ENCODE peak calls at places on chromosomes 13 and 19, in four cellular contexts. One of them, this sample, is unnamed.

GRCh38 chr13:26485288-26485687 is 72.2 kb upstream of the WASF3 start:
- DNase-seq in mesothelial cell of epicardium: no peak
- DNase-seq in suprapubic skin: no peak
- DNase-seq in spleen: no peak
- DNase-seq in this sample: no peak

GRCh38 chr19:47663911-47664771 is 49.1 kb upstream of the EHD2 start:
- DNase-seq in mesothelial cell of epicardium: no peak
- DNase-seq in suprapubic skin: peak; percentile 87
- DNase-seq in spleen: no peak
- DNase-seq in this sample: no peak

GRCh38 chr13:27171244-27171829 is at the start of gene USP12:
- DNase-seq in mesothelial cell of epicardium: peak; percentile 59
- DNase-seq in suprapubic skin: peak; percentile 77
- DNase-seq in spleen: no peak
- DNase-seq in this sample: peak; percentile 59

GRCh38 chr19:29381353-29382203 is 144.2 kb upstream of the VSTM2B start:
- DNase-seq in mesothelial cell of epicardium: no peak
- DNase-seq in suprapubic skin: peak; percentile 13
- DNase-seq in spleen: no peak
- DNase-seq in this sample: peak; percentile 1

GRCh38 chr19:39362682-39363657 is 20.7 kb downstream of the SAMD4B start:
- DNase-seq in mesothelial cell of epicardium: no peak
- DNase-seq in suprapubic skin: no peak
- DNase-seq in spleen: no peak
- DNase-seq in this sample: no peak

GRCh38 chr13:28358673-28359072 is 136.3 kb downstream of the FLT1 start:
- DNase-seq in mesothelial cell of epicardium: no peak
- DNase-seq in suprapubic skin: no peak
- DNase-seq in spleen: no peak
- DNase-seq in this sample: no peak

GRCh38 chr19:55301459-55302331 is 17.9 kb downstream of the BRSK1 start:
- DNase-seq in mesothelial cell of epicardium: peak; percentile 89
- DNase-seq in suprapubic skin: peak; percentile 92
- DNase-seq in spleen: peak; percentile 97
- DNase-seq in this sample: peak; percentile 86

GRCh38 chr19:42440357-42441046 is 2.2 kb downstream of the CXCL17 start:
- DNase-seq in mesothelial cell of epicardium: peak; percentile 52
- DNase-seq in suprapubic skin: peak; percentile 81
- DNase-seq in spleen: peak; percentile 94
- DNase-seq in this sample: peak; percentile 49

GRCh38 chr19:35257113-35257461 is 8.3 kb downstream of the LSR start:
- DNase-seq in mesothelial cell of epicardium: no peak
- DNase-seq in suprapubic skin: no peak
- DNase-seq in spleen: peak; percentile 35
- DNase-seq in this sample: no peak

GRCh38 chr13:32881792-32882175 is 134.4 kb upstream of the KL start:
- DNase-seq in mesothelial cell of epicardium: no peak
- DNase-seq in suprapubic skin: no peak
- DNase-seq in spleen: no peak
- DNase-seq in this sample: no peak

GRCh38 chr19:45677351-45678230 is 9.6 kb downstream of the GIPR start:
- DNase-seq in mesothelial cell of epicardium: peak; percentile 75
- DNase-seq in suprapubic skin: peak; percentile 88
- DNase-seq in spleen: peak; percentile 87
- DNase-seq in this sample: peak; percentile 82

GRCh38 chr19:46210634-46211033 is 18.9 kb upstream of the IGFL1 start:
- DNase-seq in mesothelial cell of epicardium: no peak
- DNase-seq in suprapubic skin: no peak
- DNase-seq in spleen: no peak
- DNase-seq in this sample: no peak

GRCh38 chr19:7883796-7884570 is 4.3 kb upstream of the LRRC8E start:
- DNase-seq in mesothelial cell of epicardium: no peak
- DNase-seq in suprapubic skin: no peak
- DNase-seq in spleen: no peak
- DNase-seq in this sample: no peak

GRCh38 chr13:95195146-95195545 is 106.1 kb downstream of the ABCC4 start:
- DNase-seq in mesothelial cell of epicardium: no peak
- DNase-seq in suprapubic skin: no peak
- DNase-seq in spleen: no peak
- DNase-seq in this sample: no peak

GRCh38 chr13:76225815-76226489 is 589.8 kb downstream of the LMO7 start:
- DNase-seq in mesothelial cell of epicardium: no peak
- DNase-seq in suprapubic skin: no peak
- DNase-seq in spleen: no peak
- DNase-seq in this sample: no peak

GRCh38 chr13:28337196-28338045 is 157.5 kb downstream of the FLT1 start:
- DNase-seq in mesothelial cell of epicardium: no peak
- DNase-seq in suprapubic skin: no peak
- DNase-seq in spleen: no peak
- DNase-seq in this sample: no peak

GRCh38 chr19:39296055-39296645 is at the start of gene IFNL1:
- DNase-seq in mesothelial cell of epicardium: no peak
- DNase-seq in suprapubic skin: peak; percentile 40
- DNase-seq in spleen: peak; percentile 42
- DNase-seq in this sample: no peak

DNA sequence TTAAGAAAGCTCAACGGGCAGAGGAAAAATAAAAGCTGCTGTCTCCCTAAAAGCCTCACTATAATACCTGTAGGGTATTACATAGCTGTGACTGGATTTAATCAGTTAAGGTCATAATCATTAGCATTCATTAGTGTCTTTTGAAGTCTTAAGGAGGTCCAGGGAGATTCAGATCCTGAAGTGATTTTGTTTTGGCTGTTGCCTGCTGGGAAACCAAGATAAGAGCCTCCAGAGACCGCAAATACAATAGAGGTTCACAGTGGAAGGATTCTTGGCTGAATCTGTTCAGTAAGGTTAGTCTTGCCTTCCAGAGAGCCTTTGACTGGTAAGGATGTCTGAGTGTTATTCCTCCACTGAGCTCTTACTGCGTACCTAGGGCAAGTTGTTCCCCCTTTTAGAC is 54.0 kb upstream of the TNFRSF19 start:
- DNase-seq in mesothelial cell of epicardium: no peak
- DNase-seq in suprapubic skin: no peak
- DNase-seq in spleen: no peak
- DNase-seq in this sample: no peak
- TF ChIP-seq CTCF in mesothelial cell of epicardium: no peak
- TF ChIP-seq CTCF in suprapubic skin: no peak
- TF ChIP-seq CTCF in spleen: no peak
- TF ChIP-seq CTCF in this sample: no peak

DNA sequence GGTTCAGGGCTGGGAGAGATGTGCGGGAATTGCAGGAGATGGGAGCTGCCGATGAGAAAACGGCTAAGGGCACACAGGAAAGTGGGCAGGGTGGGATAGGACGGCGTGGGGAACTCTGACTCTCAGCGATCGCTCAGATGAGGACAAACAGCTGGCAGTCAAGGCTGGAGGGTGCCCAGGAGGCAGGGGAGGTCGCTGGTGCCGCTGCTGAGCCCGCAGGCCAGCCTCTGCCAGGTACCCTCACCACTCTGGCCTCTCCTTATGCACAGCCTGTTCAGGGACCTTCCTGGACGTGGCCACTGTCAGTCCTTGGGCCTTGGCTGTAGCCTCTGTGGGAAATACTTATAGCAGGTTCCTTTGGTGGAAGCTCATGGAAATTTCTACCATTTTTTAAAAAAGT is 308.6 kb downstream of the TEX29 start:
- DNase-seq in mesothelial cell of epicardium: no peak
- DNase-seq in suprapubic skin: no peak
- DNase-seq in spleen: no peak
- DNase-seq in this sample: no peak
- TF ChIP-seq CTCF in mesothelial cell of epicardium: no peak
- TF ChIP-seq CTCF in suprapubic skin: no peak
- TF ChIP-seq CTCF in spleen: no peak
- TF ChIP-seq CTCF in this sample: no peak

DNA sequence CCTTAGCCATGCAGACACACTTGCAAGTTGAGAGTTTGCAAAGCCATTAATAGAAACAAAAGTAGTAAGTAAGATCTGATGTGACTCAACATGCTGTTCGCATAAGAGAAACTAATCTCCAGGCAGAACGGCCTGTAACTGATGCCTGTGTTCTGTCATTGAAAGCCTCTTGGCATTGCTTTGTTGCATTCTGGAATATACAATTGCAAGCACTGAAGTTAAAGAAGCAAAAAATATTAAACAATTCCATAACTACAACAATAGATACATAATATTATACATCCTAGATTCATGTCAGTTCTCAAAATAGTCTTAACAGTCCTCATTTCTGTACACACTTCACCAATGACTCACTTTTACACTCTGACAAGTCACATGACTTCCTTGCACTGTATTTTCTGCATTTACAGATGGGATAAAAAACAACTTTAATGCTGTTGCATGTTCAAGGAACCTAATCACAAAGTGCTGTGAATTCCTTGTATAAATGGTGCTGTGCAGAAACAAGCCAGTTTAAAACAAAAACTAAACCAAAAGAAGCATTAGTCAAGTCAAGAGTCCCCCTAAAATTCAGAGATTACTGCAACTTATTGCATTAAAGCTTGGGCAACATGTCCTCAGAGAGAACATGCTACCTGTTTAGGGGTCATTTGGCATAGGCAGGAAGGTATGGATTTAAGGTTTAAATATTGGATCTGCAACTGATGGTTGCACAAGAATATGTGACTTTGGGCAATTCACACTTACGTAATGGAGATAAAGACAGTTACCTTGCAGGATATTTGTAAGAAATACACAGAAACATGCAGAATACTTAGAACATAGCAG is 79.5 kb upstream of the SERP2 start:
- DNase-seq in mesothelial cell of epicardium: no peak
- DNase-seq in suprapubic skin: no peak
- DNase-seq in spleen: no peak
- DNase-seq in this sample: no peak
- TF ChIP-seq CTCF in mesothelial cell of epicardium: no peak
- TF ChIP-seq CTCF in suprapubic skin: no peak
- TF ChIP-seq CTCF in spleen: no peak
- TF ChIP-seq CTCF in this sample: no peak

DNA sequence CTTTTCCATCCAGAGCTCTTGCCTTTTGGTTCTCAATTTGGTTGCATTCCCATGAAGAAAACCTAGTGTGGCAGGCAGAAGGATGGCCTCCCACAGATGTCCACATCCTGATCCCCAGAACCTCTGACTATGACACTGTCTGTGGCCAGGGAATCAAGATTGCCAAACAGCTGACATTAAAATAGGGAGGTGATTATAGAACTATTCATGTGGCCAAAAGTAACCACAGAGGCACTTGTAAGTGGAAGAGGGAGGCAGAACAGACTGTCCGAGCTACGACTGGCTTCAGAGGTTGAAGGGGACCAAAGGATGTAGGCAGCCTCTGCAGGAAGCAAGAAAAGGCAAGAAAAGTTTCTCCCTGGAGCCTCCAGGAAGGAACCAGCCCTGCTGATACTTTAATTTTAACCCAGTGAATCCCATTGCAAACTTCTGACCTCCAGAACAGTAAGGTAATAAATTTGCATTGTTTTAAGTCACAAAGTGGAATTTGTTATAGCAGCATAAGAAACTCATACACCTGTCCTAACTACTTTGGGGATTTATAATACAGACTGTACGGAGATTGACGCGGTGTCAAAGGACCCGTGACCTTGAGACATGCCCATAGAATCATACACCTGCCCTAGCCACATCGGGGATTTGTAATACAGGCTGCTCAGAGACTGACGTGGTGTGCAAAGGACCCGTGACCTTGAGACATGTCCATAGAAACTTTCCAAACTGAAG is 106.5 kb downstream of the ATP11A start:
- DNase-seq in mesothelial cell of epicardium: no peak
- DNase-seq in suprapubic skin: no peak
- DNase-seq in spleen: no peak
- DNase-seq in this sample: no peak
- TF ChIP-seq CTCF in mesothelial cell of epicardium: no peak
- TF ChIP-seq CTCF in suprapubic skin: no peak
- TF ChIP-seq CTCF in spleen: no peak
- TF ChIP-seq CTCF in this sample: no peak

This sample was measured in progenitor cell of endocrine pancreas.